ENCODE peak calls at places on chromosomes 16 and 17, in ten cellular contexts. One of them, this sample, is unnamed.
A peak's percentile ranks its signal among the peaks of the same experiment; 100 is the strongest.

GRCh38 chr17:30520436-30520835 is 43.2 kb downstream of the GOSR1 start:
- DNase-seq in astrocyte: peak; percentile 57
- DNase-seq in lower lobe of right lung: no peak
- DNase-seq in GM23338: no peak
- DNase-seq in pancreas: no peak
- DNase-seq in thoracic aorta: no peak
- DNase-seq in A673: peak; percentile 24
- DNase-seq in esophagus squamous epithelium: no peak
- DNase-seq in left ventricle myocardium inferior: no peak
- DNase-seq in psoas muscle: no peak
- DNase-seq in this sample: no peak

GRCh38 chr16:54934536-54935410 is 4.1 kb downstream of the IRX5 start:
- DNase-seq in esophagus squamous epithelium: no peak
- DNase-seq in lower lobe of right lung: peak; percentile 63
- DNase-seq in astrocyte: peak; percentile 46
- DNase-seq in thoracic aorta: no peak
- DNase-seq in left ventricle myocardium inferior: no peak
- DNase-seq in pancreas: no peak
- DNase-seq in psoas muscle: no peak
- DNase-seq in A673: no peak
- DNase-seq in GM23338: peak; percentile 85
- DNase-seq in this sample: no peak

GRCh38 chr17:1312261-1312870 is 32.9 kb downstream of the TRARG1 start:
- DNase-seq in psoas muscle: no peak
- DNase-seq in lower lobe of right lung: no peak
- DNase-seq in A673: peak; percentile 63
- DNase-seq in astrocyte: no peak
- DNase-seq in esophagus squamous epithelium: no peak
- DNase-seq in GM23338: peak; percentile 71
- DNase-seq in thoracic aorta: no peak
- DNase-seq in pancreas: no peak
- DNase-seq in left ventricle myocardium inferior: no peak
- DNase-seq in this sample: no peak

GRCh38 chr16:9647981-9648701 is 534.1 kb downstream of the GRIN2A start:
- DNase-seq in pancreas: peak; percentile 28
- DNase-seq in left ventricle myocardium inferior: no peak
- DNase-seq in psoas muscle: no peak
- DNase-seq in thoracic aorta: no peak
- DNase-seq in astrocyte: peak; percentile 12
- DNase-seq in A673: peak; percentile 42
- DNase-seq in esophagus squamous epithelium: no peak
- DNase-seq in GM23338: peak; percentile 80
- DNase-seq in lower lobe of right lung: no peak
- DNase-seq in this sample: no peak

GRCh38 chr16:56354016-56354415 is 71.3 kb downstream of the AMFR start:
- DNase-seq in esophagus squamous epithelium: no peak
- DNase-seq in A673: no peak
- DNase-seq in left ventricle myocardium inferior: no peak
- DNase-seq in psoas muscle: no peak
- DNase-seq in thoracic aorta: no peak
- DNase-seq in pancreas: no peak
- DNase-seq in lower lobe of right lung: no peak
- DNase-seq in GM23338: no peak
- DNase-seq in astrocyte: no peak
- DNase-seq in this sample: no peak

GRCh38 chr17:2354311-2354710 is 17.0 kb downstream of the SGSM2 start:
- DNase-seq in pancreas: no peak
- DNase-seq in A673: no peak
- DNase-seq in lower lobe of right lung: no peak
- DNase-seq in psoas muscle: no peak
- DNase-seq in astrocyte: no peak
- DNase-seq in GM23338: no peak
- DNase-seq in left ventricle myocardium inferior: no peak
- DNase-seq in esophagus squamous epithelium: no peak
- DNase-seq in thoracic aorta: no peak
- DNase-seq in this sample: no peak

GRCh38 chr16:23729503-23730424 is 16.7 kb upstream of the ERN2 start:
- DNase-seq in psoas muscle: no peak
- DNase-seq in left ventricle myocardium inferior: no peak
- DNase-seq in esophagus squamous epithelium: no peak
- DNase-seq in A673: peak; percentile 79
- DNase-seq in lower lobe of right lung: peak; percentile 49
- DNase-seq in GM23338: peak; percentile 81
- DNase-seq in thoracic aorta: no peak
- DNase-seq in astrocyte: peak; percentile 9
- DNase-seq in pancreas: no peak
- DNase-seq in this sample: no peak

GRCh38 chr17:42387221-42387657 is 1.0 kb downstream of the STAT3 start:
- DNase-seq in A673: peak; percentile 72
- DNase-seq in esophagus squamous epithelium: no peak
- DNase-seq in psoas muscle: no peak
- DNase-seq in pancreas: no peak
- DNase-seq in thoracic aorta: no peak
- DNase-seq in left ventricle myocardium inferior: no peak
- DNase-seq in GM23338: no peak
- DNase-seq in lower lobe of right lung: no peak
- DNase-seq in astrocyte: peak; percentile 70
- DNase-seq in this sample: peak; percentile 55

GRCh38 chr16:68715471-68715870 is 21.6 kb upstream of the CDH1 start:
- DNase-seq in pancreas: no peak
- DNase-seq in A673: no peak
- DNase-seq in thoracic aorta: no peak
- DNase-seq in esophagus squamous epithelium: no peak
- DNase-seq in GM23338: no peak
- DNase-seq in lower lobe of right lung: no peak
- DNase-seq in psoas muscle: no peak
- DNase-seq in left ventricle myocardium inferior: no peak
- DNase-seq in astrocyte: no peak
- DNase-seq in this sample: no peak

GRCh38 chr17:73455050-73455687 is 143.4 kb upstream of the CDC42EP4 start:
- DNase-seq in thoracic aorta: peak; percentile 30
- DNase-seq in psoas muscle: no peak
- DNase-seq in pancreas: no peak
- DNase-seq in esophagus squamous epithelium: no peak
- DNase-seq in astrocyte: no peak
- DNase-seq in lower lobe of right lung: peak; percentile 55
- DNase-seq in GM23338: no peak
- DNase-seq in A673: no peak
- DNase-seq in left ventricle myocardium inferior: no peak
- DNase-seq in this sample: no peak
- H3K27me3 ChIP-seq in thoracic aorta: no peaks in the 10 kb centered on the region
- H3K27me3 ChIP-seq in psoas muscle: no peaks in the 10 kb centered on the region
- H3K27me3 ChIP-seq in pancreas: no peaks in the 10 kb centered on the region
- H3K27me3 ChIP-seq in esophagus squamous epithelium: peaks cover 11% of the 10 kb centered on the region
- H3K27me3 ChIP-seq in astrocyte: peaks cover 2% of the 10 kb centered on the region
- H3K27me3 ChIP-seq in lower lobe of right lung: no peaks in the 10 kb centered on the region
- H3K27me3 ChIP-seq in GM23338: no peaks in the 10 kb centered on the region
- H3K27me3 ChIP-seq in A673: no peaks in the 10 kb centered on the region
- H3K27me3 ChIP-seq in left ventricle myocardium inferior: peaks cover 6% of the 10 kb centered on the region
- H3K27me3 ChIP-seq in this sample: no peaks in the 10 kb centered on the region

DNA sequence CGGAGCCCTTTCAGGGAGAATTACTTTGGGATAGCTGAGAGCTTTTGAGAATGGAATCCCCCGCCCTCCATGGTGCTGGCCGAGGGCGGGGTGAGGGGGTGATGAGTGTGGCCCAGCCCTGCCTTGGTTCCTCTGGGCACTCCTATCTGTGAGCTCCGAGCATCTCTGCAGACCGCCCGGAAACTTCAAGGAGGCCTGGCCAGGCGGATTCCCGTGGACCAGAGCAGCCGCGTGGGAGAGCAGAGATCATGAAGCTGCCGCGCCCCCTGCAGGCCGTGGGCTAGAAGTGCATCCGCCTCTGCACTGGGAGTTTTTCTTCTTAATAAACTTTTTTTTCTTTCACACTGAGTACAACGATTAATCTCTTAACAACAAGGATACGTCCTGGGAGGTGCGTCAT is 392.9 kb upstream of the EEF2KMT start:
- DNase-seq in pancreas: no peak
- DNase-seq in GM23338: peak; percentile 85
- DNase-seq in astrocyte: no peak
- DNase-seq in A673: peak; percentile 74
- DNase-seq in lower lobe of right lung: peak; percentile 52
- DNase-seq in left ventricle myocardium inferior: no peak
- DNase-seq in esophagus squamous epithelium: no peak
- DNase-seq in thoracic aorta: no peak
- DNase-seq in psoas muscle: peak; percentile 22
- DNase-seq in this sample: no peak
- TF ChIP-seq CTCF in pancreas: no peak
- TF ChIP-seq CTCF in GM23338: peak; percentile 98
- TF ChIP-seq CTCF in astrocyte: peak; percentile 40
- TF ChIP-seq CTCF in A673: peak; percentile 94
- TF ChIP-seq CTCF in lower lobe of right lung: peak; percentile 55
- TF ChIP-seq CTCF in left ventricle myocardium inferior: peak; percentile 46
- TF ChIP-seq CTCF in esophagus squamous epithelium: peak; percentile 54
- TF ChIP-seq CTCF in thoracic aorta: no peak
- TF ChIP-seq CTCF in psoas muscle: peak; percentile 25
- TF ChIP-seq CTCF in this sample: peak; percentile 17

GRCh38 chr16:12421688-12422087 is 382.0 kb downstream of the CPPED1 start:
- DNase-seq in psoas muscle: no peak
- DNase-seq in left ventricle myocardium inferior: no peak
- DNase-seq in esophagus squamous epithelium: no peak
- DNase-seq in GM23338: no peak
- DNase-seq in A673: no peak
- DNase-seq in astrocyte: no peak
- DNase-seq in thoracic aorta: no peak
- DNase-seq in pancreas: no peak
- DNase-seq in lower lobe of right lung: no peak
- DNase-seq in this sample: no peak
- H3K4me1 ChIP-seq in psoas muscle: no peaks in the 10 kb centered on the region
- H3K4me1 ChIP-seq in left ventricle myocardium inferior: peaks cover 3% of the 10 kb centered on the region
- H3K4me1 ChIP-seq in esophagus squamous epithelium: no peaks in the 10 kb centered on the region
- H3K4me1 ChIP-seq in GM23338: no peaks in the 10 kb centered on the region
- H3K4me1 ChIP-seq in A673: peaks cover 18% of the 10 kb centered on the region
- H3K4me1 ChIP-seq in astrocyte: peaks cover 3% of the 10 kb centered on the region
- H3K4me1 ChIP-seq in thoracic aorta: no peaks in the 10 kb centered on the region
- H3K4me1 ChIP-seq in pancreas: no peaks in the 10 kb centered on the region
- H3K4me1 ChIP-seq in lower lobe of right lung: peaks cover 4% of the 10 kb centered on the region
- H3K4me1 ChIP-seq in this sample: peaks cover 12% of the 10 kb centered on the region

DNA sequence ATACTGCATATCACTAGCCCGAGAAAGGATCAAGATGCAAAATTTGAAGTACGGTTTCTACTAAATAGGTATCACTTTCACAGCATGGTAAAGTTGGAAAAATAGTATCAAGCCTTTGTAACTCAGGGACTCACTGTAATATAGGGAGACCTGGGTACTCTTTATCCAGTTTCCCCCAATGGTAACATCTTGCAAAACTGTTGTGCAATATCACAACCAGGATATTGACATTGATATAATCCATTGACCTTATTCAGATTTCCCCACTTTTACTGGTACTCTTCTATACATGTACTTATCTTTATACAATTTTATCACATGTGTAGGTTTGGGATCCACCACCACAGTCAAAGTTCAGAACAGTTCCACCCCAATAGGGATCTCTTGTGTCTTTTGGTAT is 20.4 kb upstream of the GINS3 start:
- DNase-seq in pancreas: no peak
- DNase-seq in thoracic aorta: no peak
- DNase-seq in A673: no peak
- DNase-seq in esophagus squamous epithelium: no peak
- DNase-seq in GM23338: no peak
- DNase-seq in left ventricle myocardium inferior: no peak
- DNase-seq in psoas muscle: no peak
- DNase-seq in lower lobe of right lung: no peak
- DNase-seq in astrocyte: no peak
- DNase-seq in this sample: no peak
- H3K27me3 ChIP-seq in pancreas: no peaks in the 10 kb centered on the region
- H3K27me3 ChIP-seq in thoracic aorta: no peaks in the 10 kb centered on the region
- H3K27me3 ChIP-seq in A673: peaks cover 19% of the 10 kb centered on the region
- H3K27me3 ChIP-seq in esophagus squamous epithelium: peaks cover 8% of the 10 kb centered on the region
- H3K27me3 ChIP-seq in GM23338: no peaks in the 10 kb centered on the region
- H3K27me3 ChIP-seq in left ventricle myocardium inferior: no peaks in the 10 kb centered on the region
- H3K27me3 ChIP-seq in psoas muscle: peaks cover 3% of the 10 kb centered on the region
- H3K27me3 ChIP-seq in lower lobe of right lung: no peaks in the 10 kb centered on the region
- H3K27me3 ChIP-seq in astrocyte: peaks cover 4% of the 10 kb centered on the region
- H3K27me3 ChIP-seq in this sample: no peaks in the 10 kb centered on the region

DNA sequence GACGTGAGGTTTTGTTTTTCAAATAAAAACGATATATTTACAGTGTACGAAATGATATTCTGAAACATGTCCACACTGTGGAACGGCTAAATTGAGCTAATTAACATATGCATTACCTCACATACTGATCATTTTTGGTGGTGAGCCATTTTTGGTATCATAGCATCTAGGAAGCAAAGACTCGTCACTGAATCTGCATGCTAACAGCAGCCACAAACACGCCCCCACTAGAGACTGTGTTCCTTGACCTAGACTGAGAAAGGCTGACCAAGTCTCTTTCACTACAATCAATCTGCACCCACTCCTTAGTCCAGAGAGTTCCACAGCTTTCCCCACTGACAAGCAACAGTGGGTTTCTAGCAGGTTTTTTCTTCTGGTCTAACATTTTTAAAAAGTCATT is 29.5 kb downstream of the NPLOC4 start:
- DNase-seq in left ventricle myocardium inferior: no peak
- DNase-seq in esophagus squamous epithelium: no peak
- DNase-seq in psoas muscle: no peak
- DNase-seq in pancreas: no peak
- DNase-seq in A673: no peak
- DNase-seq in lower lobe of right lung: no peak
- DNase-seq in thoracic aorta: no peak
- DNase-seq in GM23338: no peak
- DNase-seq in astrocyte: peak; percentile 81
- DNase-seq in this sample: no peak
- TF ChIP-seq CTCF in left ventricle myocardium inferior: no peak
- TF ChIP-seq CTCF in esophagus squamous epithelium: no peak
- TF ChIP-seq CTCF in psoas muscle: no peak
- TF ChIP-seq CTCF in pancreas: no peak
- TF ChIP-seq CTCF in A673: no peak
- TF ChIP-seq CTCF in lower lobe of right lung: no peak
- TF ChIP-seq CTCF in thoracic aorta: no peak
- TF ChIP-seq CTCF in GM23338: no peak
- TF ChIP-seq CTCF in astrocyte: no peak
- TF ChIP-seq CTCF in this sample: no peak

GRCh38 chr17:78253946-78254672 is 22.7 kb downstream of the TMEM235 start:
- DNase-seq in astrocyte: peak; percentile 59
- DNase-seq in lower lobe of right lung: peak; percentile 93
- DNase-seq in A673: peak; percentile 93
- DNase-seq in esophagus squamous epithelium: no peak
- DNase-seq in left ventricle myocardium inferior: peak; percentile 88
- DNase-seq in thoracic aorta: peak; percentile 47
- DNase-seq in GM23338: peak; percentile 97
- DNase-seq in psoas muscle: peak; percentile 90
- DNase-seq in pancreas: peak; percentile 83
- DNase-seq in this sample: peak; percentile 88

GRCh38 chr17:78256705-78257559 is 25.5 kb downstream of the TMEM235 start:
- DNase-seq in GM23338: no peak
- DNase-seq in esophagus squamous epithelium: no peak
- DNase-seq in thoracic aorta: no peak
- DNase-seq in lower lobe of right lung: no peak
- DNase-seq in astrocyte: no peak
- DNase-seq in pancreas: no peak
- DNase-seq in left ventricle myocardium inferior: no peak
- DNase-seq in A673: no peak
- DNase-seq in psoas muscle: no peak
- DNase-seq in this sample: peak; percentile 50

GRCh38 chr17:78255953-78256704 is 24.7 kb downstream of the TMEM235 start:
- DNase-seq in GM23338: no peak
- DNase-seq in left ventricle myocardium inferior: no peak
- DNase-seq in pancreas: no peak
- DNase-seq in esophagus squamous epithelium: no peak
- DNase-seq in A673: no peak
- DNase-seq in lower lobe of right lung: no peak
- DNase-seq in psoas muscle: no peak
- DNase-seq in thoracic aorta: no peak
- DNase-seq in astrocyte: no peak
- DNase-seq in this sample: no peak

GRCh38 chr17:78252701-78253635 is 21.5 kb downstream of the TMEM235 start:
- DNase-seq in A673: no peak
- DNase-seq in astrocyte: no peak
- DNase-seq in thoracic aorta: no peak
- DNase-seq in lower lobe of right lung: no peak
- DNase-seq in left ventricle myocardium inferior: no peak
- DNase-seq in psoas muscle: no peak
- DNase-seq in pancreas: no peak
- DNase-seq in esophagus squamous epithelium: no peak
- DNase-seq in GM23338: no peak
- DNase-seq in this sample: no peak

GRCh38 chr17:78255029-78255656 is 23.7 kb downstream of the TMEM235 start:
- DNase-seq in thoracic aorta: no peak
- DNase-seq in GM23338: no peak
- DNase-seq in left ventricle myocardium inferior: no peak
- DNase-seq in A673: no peak
- DNase-seq in astrocyte: no peak
- DNase-seq in pancreas: no peak
- DNase-seq in lower lobe of right lung: no peak
- DNase-seq in esophagus squamous epithelium: no peak
- DNase-seq in psoas muscle: no peak
- DNase-seq in this sample: no peak
- H3K4me1 ChIP-seq in thoracic aorta: no peaks in the 10 kb centered on the region
- H3K4me1 ChIP-seq in GM23338: peaks cover 22% of the 10 kb centered on the region
- H3K4me1 ChIP-seq in left ventricle myocardium inferior: peaks cover 59% of the 10 kb centered on the region
- H3K4me1 ChIP-seq in A673: peaks cover 16% of the 10 kb centered on the region
- H3K4me1 ChIP-seq in astrocyte: peaks cover 4% of the 10 kb centered on the region
- H3K4me1 ChIP-seq in pancreas: no peaks in the 10 kb centered on the region
- H3K4me1 ChIP-seq in lower lobe of right lung: peaks cover 73% of the 10 kb centered on the region
- H3K4me1 ChIP-seq in esophagus squamous epithelium: peaks cover 23% of the 10 kb centered on the region
- H3K4me1 ChIP-seq in psoas muscle: peaks cover 13% of the 10 kb centered on the region
- H3K4me1 ChIP-seq in this sample: peaks cover 25% of the 10 kb centered on the region

This sample was measured in right lobe of liver.